ENCODE peak calls at places on chromosome 12, in four cellular contexts. Y is cardiac fibroblast, G is T-helper 17 cell, K is NCI-H774. J is an unnamed sample.
A peak's percentile ranks its signal among the peaks of the same experiment; 100 is the strongest.

GRCh38 chr12:10069099-10069498 is 29.7 kb downstream of the CLEC1A start:
- DNase-seq in Y (no peak), G (no peak), K (no peak), J (no peak)

GRCh38 chr12:3480744-3481143 is 10.3 kb upstream of the PRMT8 start:
- DNase-seq in Y (no peak), G (no peak), K (no peak), J (no peak)

GRCh38 chr12:106452309-106452708 is 94.8 kb downstream of the POLR3B start:
- DNase-seq in Y (no peak), G (no peak), K (no peak), J (no peak)

GRCh38 chr12:15495742-15496141 is 173.4 kb downstream of the PTPRO start:
- DNase-seq in Y (no peak), G (no peak), K (no peak), J (no peak)

GRCh38 chr12:76020731-76021672 is 10.6 kb downstream of the PHLDA1 start:
- DNase-seq in Y (peak; percentile 99), G (no peak), K (no peak), J (peak; percentile 19)

GRCh38 chr12:53255993-53256392 is 12.1 kb upstream of the ESPL1 start:
- DNase-seq in Y (no peak), G (no peak), K (no peak), J (no peak)

GRCh38 chr12:52033506-52034258 is 17.6 kb upstream of the NR4A1 start:
- DNase-seq in Y (no peak), G (no peak), K (no peak), J (no peak)

GRCh38 chr12:75694891-75695290 is 183.5 kb upstream of the KRR1 start:
- DNase-seq in Y (peak; percentile 20), G (no peak), K (no peak), J (no peak)

GRCh38 chr12:65454115-65454823 is 175.8 kb downstream of the MSRB3 start:
- DNase-seq in Y (no peak), G (no peak), K (no peak), J (no peak)

GRCh38 chr12:95412826-95413311 is 61.1 kb upstream of the METAP2 start:
- DNase-seq in Y (peak; percentile 92), G (no peak), K (no peak), J (no peak)

GRCh38 chr12:22709292-22709691 is 84.3 kb downstream of the ETNK1 start:
- DNase-seq in Y (peak; percentile 51), G (no peak), K (peak; percentile 15), J (peak; percentile 15)

GRCh38 chr12:65649126-65649525 is 175.2 kb upstream of the HMGA2 start:
- DNase-seq in Y (peak; percentile 100), G (no peak), K (no peak), J (no peak)

GRCh38 chr12:12488823-12489528 is 73.7 kb downstream of the DUSP16 start:
- DNase-seq in Y (no peak), G (no peak), K (no peak), J (no peak)

GRCh38 chr12:22082190-22082701 is 36.2 kb downstream of the CMAS start:
- DNase-seq in Y (no peak), G (no peak), K (no peak), J (no peak)

GRCh38 chr12:9625019-9625418 is 17.3 kb upstream of the KLRB1 start:
- DNase-seq in Y (no peak), G (no peak), K (no peak), J (no peak)

GRCh38 chr12:90366286-90366685 is 588.7 kb downstream of the CCER1 start:
- DNase-seq in Y (peak; percentile 51), G (no peak), K (no peak), J (no peak)

GRCh38 chr12:113208041-113208934 is 13.0 kb upstream of the TPCN1 start:
- DNase-seq in Y (no peak), G (no peak), K (no peak), J (peak; percentile 99)

GRCh38 chr12:76449572-76449971 is 101.4 kb upstream of the BBS10 start:
- DNase-seq in Y (peak; percentile 83), G (no peak), K (no peak), J (no peak)